ENCODE peak calls at places on chromosomes 11 and 22, in six cellular contexts. B is PC-9, K is amniotic stem cell, J is neural crest cell, M is GM23248, N is Right ventricle myocardium superior. L is an unnamed sample.

GRCh38 chr11:46865340-46865739 is 19.3 kb upstream of the CKAP5 start:
- DNase-seq in B (peak), K (peak), J (no peak), M (peak), N (no peak), L (peak)

GRCh38 chr11:47414685-47415070 is 6.3 kb downstream of the SLC39A13 start:
- DNase-seq in B (no peak), K (no peak), J (no peak), M (no peak), N (no peak), L (no peak)

GRCh38 chr11:71987521-71987920 is 11.2 kb upstream of the IL18BP start:
- DNase-seq in B (no peak), K (no peak), J (no peak), M (no peak), N (no peak), L (no peak)

GRCh38 chr11:33773399-33774355 is 643 bp downstream of the FBXO3 start:
- DNase-seq in B (no peak), K (no peak), J (no peak), M (peak), N (no peak), L (no peak)

GRCh38 chr11:58958500-58958899 is 19.2 kb downstream of the GLYATL1 start:
- DNase-seq in B (no peak), K (no peak), J (no peak), M (peak), N (no peak), L (no peak)

GRCh38 chr22:37079668-37080171 is 28.2 kb downstream of the KCTD17 start:
- DNase-seq in B (no peak), K (no peak), J (no peak), M (peak), N (peak), L (no peak)

GRCh38 chr11:94537051-94537600 is 6.6 kb upstream of the FUT4 start:
- DNase-seq in B (peak), K (no peak), J (no peak), M (peak), N (no peak), L (peak)

GRCh38 chr11:33936745-33937612 is 45.1 kb upstream of the LMO2 start:
- DNase-seq in B (no peak), K (peak), J (no peak), M (peak), N (peak), L (no peak)

GRCh38 chr22:50545522-50546325 is at the start of gene KLHDC7B:
- DNase-seq in B (no peak), K (no peak), J (no peak), M (no peak), N (no peak), L (peak)

GRCh38 chr11:68271023-68271780 is 571 bp downstream of the C11orf24 start:
- DNase-seq in B (peak), K (peak), J (peak), M (peak), N (peak), L (peak)

GRCh38 chr11:41622707-41623359 is 163.4 kb upstream of the LRRC4C start:
- DNase-seq in B (no peak), K (no peak), J (no peak), M (no peak), N (no peak), L (no peak)

GRCh38 chr11:64000740-64001514 is 14.7 kb downstream of the OTUB1 start:
- DNase-seq in B (no peak), K (no peak), J (no peak), M (peak), N (no peak), L (no peak)

L was measured in fibroblast of the conjunctiva.